ENCODE peak calls at places on chromosome 20, in four cellular contexts. One of them, this sample, is unnamed.
A peak's percentile ranks its signal among the peaks of the same experiment; 100 is the strongest.

GRCh38 chr20:11776687-11777086 is 141.0 kb upstream of the BTBD3 start:
- DNase-seq in CD4-positive, alpha-beta T cell: no peak
- DNase-seq in brain microvascular endothelial cell: no peak
- DNase-seq in tibial artery: no peak
- DNase-seq in this sample: no peak

GRCh38 chr20:38250607-38251006 is 9.9 kb downstream of the KIAA1755 start:
- DNase-seq in tibial artery: peak; percentile 31
- DNase-seq in CD4-positive, alpha-beta T cell: no peak
- DNase-seq in brain microvascular endothelial cell: no peak
- DNase-seq in this sample: no peak

GRCh38 chr20:11338506-11339306 is 579.0 kb upstream of the BTBD3 start:
- DNase-seq in brain microvascular endothelial cell: peak; percentile 66
- DNase-seq in tibial artery: no peak
- DNase-seq in CD4-positive, alpha-beta T cell: no peak
- DNase-seq in this sample: no peak

GRCh38 chr20:58219342-58219700 is 9.1 kb downstream of the ANKRD60 start:
- DNase-seq in brain microvascular endothelial cell: peak; percentile 54
- DNase-seq in tibial artery: peak; percentile 9
- DNase-seq in CD4-positive, alpha-beta T cell: no peak
- DNase-seq in this sample: no peak

GRCh38 chr20:37490670-37491350 is 30.2 kb upstream of the NNAT start:
- DNase-seq in brain microvascular endothelial cell: no peak
- DNase-seq in tibial artery: no peak
- DNase-seq in CD4-positive, alpha-beta T cell: no peak
- DNase-seq in this sample: no peak

GRCh38 chr20:23242556-23243180 is 107.9 kb upstream of the NXT1 start:
- DNase-seq in CD4-positive, alpha-beta T cell: no peak
- DNase-seq in tibial artery: no peak
- DNase-seq in brain microvascular endothelial cell: no peak
- DNase-seq in this sample: no peak

GRCh38 chr20:31781945-31782344 is 37.2 kb upstream of the MYLK2 start:
- DNase-seq in brain microvascular endothelial cell: no peak
- DNase-seq in tibial artery: no peak
- DNase-seq in CD4-positive, alpha-beta T cell: no peak
- DNase-seq in this sample: no peak

GRCh38 chr20:23187759-23188158 is 101.6 kb upstream of the CD93 start:
- DNase-seq in brain microvascular endothelial cell: no peak
- DNase-seq in tibial artery: peak; percentile 82
- DNase-seq in CD4-positive, alpha-beta T cell: no peak
- DNase-seq in this sample: peak; percentile 49

GRCh38 chr20:59443558-59443957 is 143.1 kb downstream of the EDN3 start:
- DNase-seq in tibial artery: no peak
- DNase-seq in brain microvascular endothelial cell: no peak
- DNase-seq in CD4-positive, alpha-beta T cell: no peak
- DNase-seq in this sample: no peak

GRCh38 chr20:62370807-62371587 is 3.9 kb upstream of the LAMA5 start:
- DNase-seq in brain microvascular endothelial cell: no peak
- DNase-seq in tibial artery: no peak
- DNase-seq in CD4-positive, alpha-beta T cell: no peak
- DNase-seq in this sample: peak; percentile 73

GRCh38 chr20:58605292-58606065 is 45.6 kb upstream of the STX16 start:
- DNase-seq in brain microvascular endothelial cell: no peak
- DNase-seq in tibial artery: no peak
- DNase-seq in CD4-positive, alpha-beta T cell: no peak
- DNase-seq in this sample: peak; percentile 20

GRCh38 chr20:6489361-6490154 is 277.9 kb upstream of the BMP2 start:
- DNase-seq in tibial artery: no peak
- DNase-seq in CD4-positive, alpha-beta T cell: no peak
- DNase-seq in brain microvascular endothelial cell: no peak
- DNase-seq in this sample: peak; percentile 20

GRCh38 chr20:11810316-11811130 is 107.2 kb upstream of the BTBD3 start:
- DNase-seq in tibial artery: no peak
- DNase-seq in brain microvascular endothelial cell: no peak
- DNase-seq in CD4-positive, alpha-beta T cell: no peak
- DNase-seq in this sample: no peak

GRCh38 chr20:24328901-24329300 is 140.5 kb upstream of the SYNDIG1 start:
- DNase-seq in brain microvascular endothelial cell: no peak
- DNase-seq in CD4-positive, alpha-beta T cell: no peak
- DNase-seq in tibial artery: no peak
- DNase-seq in this sample: no peak

GRCh38 chr20:6140947-6141346 is 18.1 kb upstream of the FERMT1 start:
- DNase-seq in brain microvascular endothelial cell: no peak
- DNase-seq in CD4-positive, alpha-beta T cell: no peak
- DNase-seq in tibial artery: no peak
- DNase-seq in this sample: no peak

GRCh38 chr20:63098195-63098810 is 91.5 kb upstream of the BHLHE23 start:
- DNase-seq in CD4-positive, alpha-beta T cell: no peak
- DNase-seq in tibial artery: peak; percentile 28
- DNase-seq in brain microvascular endothelial cell: no peak
- DNase-seq in this sample: peak; percentile 5

GRCh38 chr20:23246682-23247664 is 103.6 kb upstream of the NXT1 start:
- DNase-seq in tibial artery: peak; percentile 75
- DNase-seq in brain microvascular endothelial cell: no peak
- DNase-seq in CD4-positive, alpha-beta T cell: no peak
- DNase-seq in this sample: no peak

GRCh38 chr20:55533601-55534000 is 471.7 kb downstream of the CBLN4 start:
- DNase-seq in tibial artery: no peak
- DNase-seq in brain microvascular endothelial cell: no peak
- DNase-seq in CD4-positive, alpha-beta T cell: no peak
- DNase-seq in this sample: no peak
- TF ChIP-seq CTCF in tibial artery: no peak
- TF ChIP-seq CTCF in brain microvascular endothelial cell: no peak
- TF ChIP-seq CTCF in CD4-positive, alpha-beta T cell: no peak
- TF ChIP-seq CTCF in this sample: no peak

GRCh38 chr20:32896521-32897280 is 38.0 kb downstream of the EFCAB8 start:
- DNase-seq in tibial artery: no peak
- DNase-seq in CD4-positive, alpha-beta T cell: no peak
- DNase-seq in brain microvascular endothelial cell: no peak
- DNase-seq in this sample: peak; percentile 36
- TF ChIP-seq CTCF in tibial artery: no peak
- TF ChIP-seq CTCF in CD4-positive, alpha-beta T cell: no peak
- TF ChIP-seq CTCF in brain microvascular endothelial cell: no peak
- TF ChIP-seq CTCF in this sample: no peak

GRCh38 chr20:32858189-32858588 is 534 bp upstream of the EFCAB8 start:
- DNase-seq in brain microvascular endothelial cell: no peak
- DNase-seq in CD4-positive, alpha-beta T cell: no peak
- DNase-seq in tibial artery: no peak
- DNase-seq in this sample: no peak

GRCh38 chr20:32861446-32861845 is 2.7 kb downstream of the EFCAB8 start:
- DNase-seq in tibial artery: no peak
- DNase-seq in CD4-positive, alpha-beta T cell: no peak
- DNase-seq in brain microvascular endothelial cell: no peak
- DNase-seq in this sample: no peak

GRCh38 chr20:32859961-32860360 is 1.2 kb downstream of the EFCAB8 start:
- DNase-seq in CD4-positive, alpha-beta T cell: no peak
- DNase-seq in brain microvascular endothelial cell: no peak
- DNase-seq in tibial artery: no peak
- DNase-seq in this sample: no peak

GRCh38 chr20:32855387-32855786 is 3.3 kb upstream of the EFCAB8 start:
- DNase-seq in brain microvascular endothelial cell: no peak
- DNase-seq in tibial artery: no peak
- DNase-seq in CD4-positive, alpha-beta T cell: no peak
- DNase-seq in this sample: no peak

GRCh38 chr20:32858873-32859372 is at the start of gene EFCAB8:
- DNase-seq in tibial artery: no peak
- DNase-seq in brain microvascular endothelial cell: no peak
- DNase-seq in CD4-positive, alpha-beta T cell: no peak
- DNase-seq in this sample: no peak
- TF ChIP-seq CTCF in tibial artery: no peak
- TF ChIP-seq CTCF in brain microvascular endothelial cell: no peak
- TF ChIP-seq CTCF in CD4-positive, alpha-beta T cell: no peak
- TF ChIP-seq CTCF in this sample: no peak

GRCh38 chr20:42484790-42485365 is 704.8 kb downstream of the PTPRT start:
- DNase-seq in tibial artery: no peak
- DNase-seq in CD4-positive, alpha-beta T cell: no peak
- DNase-seq in brain microvascular endothelial cell: no peak
- DNase-seq in this sample: no peak

GRCh38 chr20:42482808-42483207 is 706.9 kb downstream of the PTPRT start:
- DNase-seq in tibial artery: no peak
- DNase-seq in CD4-positive, alpha-beta T cell: no peak
- DNase-seq in brain microvascular endothelial cell: no peak
- DNase-seq in this sample: no peak

GRCh38 chr20:42484335-42484734 is 705.4 kb downstream of the PTPRT start:
- DNase-seq in CD4-positive, alpha-beta T cell: no peak
- DNase-seq in tibial artery: no peak
- DNase-seq in brain microvascular endothelial cell: no peak
- DNase-seq in this sample: no peak

GRCh38 chr20:42485566-42485965 is 704.1 kb downstream of the PTPRT start:
- DNase-seq in brain microvascular endothelial cell: no peak
- DNase-seq in tibial artery: no peak
- DNase-seq in CD4-positive, alpha-beta T cell: no peak
- DNase-seq in this sample: no peak

GRCh38 chr20:42483694-42484303 is 705.9 kb downstream of the PTPRT start:
- DNase-seq in CD4-positive, alpha-beta T cell: no peak
- DNase-seq in tibial artery: no peak
- DNase-seq in brain microvascular endothelial cell: no peak
- DNase-seq in this sample: no peak
- TF ChIP-seq CTCF in CD4-positive, alpha-beta T cell: no peak
- TF ChIP-seq CTCF in tibial artery: no peak
- TF ChIP-seq CTCF in brain microvascular endothelial cell: no peak
- TF ChIP-seq CTCF in this sample: peak; percentile 19

GRCh38 chr20:43393072-43393471 is 64.6 kb upstream of the SRSF6 start:
- DNase-seq in tibial artery: no peak
- DNase-seq in CD4-positive, alpha-beta T cell: no peak
- DNase-seq in brain microvascular endothelial cell: no peak
- DNase-seq in this sample: no peak
- TF ChIP-seq CTCF in tibial artery: no peak
- TF ChIP-seq CTCF in CD4-positive, alpha-beta T cell: no peak
- TF ChIP-seq CTCF in brain microvascular endothelial cell: no peak
- TF ChIP-seq CTCF in this sample: no peak

GRCh38 chr20:47311967-47312681 is 44.4 kb downstream of the ZMYND8 start:
- DNase-seq in CD4-positive, alpha-beta T cell: no peak
- DNase-seq in tibial artery: peak; percentile 46
- DNase-seq in brain microvascular endothelial cell: no peak
- DNase-seq in this sample: no peak
- TF ChIP-seq CTCF in CD4-positive, alpha-beta T cell: no peak
- TF ChIP-seq CTCF in tibial artery: no peak
- TF ChIP-seq CTCF in brain microvascular endothelial cell: peak; percentile 21
- TF ChIP-seq CTCF in this sample: no peak

GRCh38 chr20:45487231-45487635 is 17.7 kb downstream of the WFDC2 start:
- DNase-seq in tibial artery: no peak
- DNase-seq in CD4-positive, alpha-beta T cell: no peak
- DNase-seq in brain microvascular endothelial cell: no peak
- DNase-seq in this sample: no peak
- TF ChIP-seq CTCF in tibial artery: no peak
- TF ChIP-seq CTCF in CD4-positive, alpha-beta T cell: no peak
- TF ChIP-seq CTCF in brain microvascular endothelial cell: peak; percentile 11
- TF ChIP-seq CTCF in this sample: no peak

GRCh38 chr20:39880890-39881289 is 808.1 kb downstream of the MAFB start:
- DNase-seq in tibial artery: no peak
- DNase-seq in CD4-positive, alpha-beta T cell: no peak
- DNase-seq in brain microvascular endothelial cell: no peak
- DNase-seq in this sample: no peak
- TF ChIP-seq CTCF in tibial artery: no peak
- TF ChIP-seq CTCF in CD4-positive, alpha-beta T cell: no peak
- TF ChIP-seq CTCF in brain microvascular endothelial cell: peak; percentile 51
- TF ChIP-seq CTCF in this sample: no peak

GRCh38 chr20:25686081-25687077 is 10.3 kb downstream of the ZNF337 start:
- DNase-seq in brain microvascular endothelial cell: no peak
- DNase-seq in tibial artery: no peak
- DNase-seq in CD4-positive, alpha-beta T cell: no peak
- DNase-seq in this sample: no peak
- TF ChIP-seq CTCF in brain microvascular endothelial cell: no peak
- TF ChIP-seq CTCF in tibial artery: no peak
- TF ChIP-seq CTCF in CD4-positive, alpha-beta T cell: no peak
- TF ChIP-seq CTCF in this sample: no peak

DNA sequence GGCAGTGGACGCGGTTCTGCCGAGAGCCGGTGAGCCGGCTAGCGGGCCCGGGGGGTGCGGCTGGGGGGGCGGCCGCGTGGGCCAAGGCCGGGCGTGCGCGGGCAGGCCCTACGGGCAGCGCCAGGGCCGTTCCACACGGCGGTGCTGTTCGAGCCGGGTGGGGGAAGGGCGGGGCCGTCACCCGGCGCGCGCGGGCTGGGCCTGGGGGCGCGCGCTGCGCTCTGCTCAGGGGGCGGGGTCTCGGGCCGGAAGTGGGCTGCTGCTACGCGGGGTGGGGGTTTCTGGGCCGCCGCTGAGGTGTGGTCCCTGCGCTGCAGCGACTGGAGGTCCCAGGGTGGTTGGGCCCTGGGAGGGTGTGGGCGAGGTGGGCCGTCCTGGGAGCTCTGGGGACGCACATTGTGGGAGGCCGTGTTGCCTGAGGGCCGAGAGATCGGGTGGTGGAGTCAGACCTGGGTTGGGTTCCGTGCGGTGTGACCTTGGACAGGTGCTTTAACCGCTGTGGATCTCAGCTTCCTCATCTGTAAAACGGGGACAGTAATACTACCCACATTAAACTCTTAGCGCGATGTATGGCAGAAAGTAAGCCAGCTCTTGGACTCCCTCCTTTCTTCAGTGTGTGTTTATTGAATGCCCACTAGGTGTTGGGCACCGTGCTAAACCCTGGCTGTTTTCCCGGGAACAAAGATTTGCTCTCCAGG is 395 bp downstream of the MAPRE1 start:
- DNase-seq in tibial artery: no peak
- DNase-seq in CD4-positive, alpha-beta T cell: peak; percentile 85
- DNase-seq in brain microvascular endothelial cell: no peak
- DNase-seq in this sample: peak; percentile 33
- TF ChIP-seq CTCF in tibial artery: no peak
- TF ChIP-seq CTCF in CD4-positive, alpha-beta T cell: no peak
- TF ChIP-seq CTCF in brain microvascular endothelial cell: peak; percentile 14
- TF ChIP-seq CTCF in this sample: no peak

This sample was measured in upper lobe of left lung.